ENCODE peak calls at places on chromosomes 1 and 21, in nine cellular contexts. One of them, this sample, is unnamed.

GRCh38 chr21:18370292-18370691 is 33.3 kb downstream of the TMPRSS15 start:
- DNase-seq in T-helper 2 cell treated with Interferon-gamma antibody and Interleukin-4, amounts not matched to agents 5 μg/mL and 100 μg/mL, for 36 hours: no peak
- DNase-seq in activated CD4-positive, alpha-beta T cell treated with anti-CD3 and anti-CD28 coated beads for 36 hours: no peak
- DNase-seq in BJ: no peak
- DNase-seq in NCI-H2029: no peak
- DNase-seq in ovary: no peak
- DNase-seq in stimulated activated CD8-positive, alpha-beta memory T cell treated with anti-CD3 and anti-CD28 coated beads, Interleukin-7, amount 100 ng/mL, for 48 hours: no peak
- DNase-seq in GM23248: no peak
- DNase-seq in uterus: no peak
- DNase-seq in this sample: no peak

GRCh38 chr1:161420763-161421455 is 53.2 kb upstream of the CFAP126 start:
- DNase-seq in T-helper 2 cell treated with Interferon-gamma antibody and Interleukin-4, amounts not matched to agents 5 μg/mL and 100 μg/mL, for 36 hours: no peak
- DNase-seq in activated CD4-positive, alpha-beta T cell treated with anti-CD3 and anti-CD28 coated beads for 36 hours: peak
- DNase-seq in BJ: no peak
- DNase-seq in NCI-H2029: no peak
- DNase-seq in ovary: no peak
- DNase-seq in stimulated activated CD8-positive, alpha-beta memory T cell treated with anti-CD3 and anti-CD28 coated beads, Interleukin-7, amount 100 ng/mL, for 48 hours: no peak
- DNase-seq in GM23248: no peak
- DNase-seq in uterus: no peak
- DNase-seq in this sample: peak

GRCh38 chr1:9375912-9376311 is 83.2 kb downstream of the SPSB1 start:
- DNase-seq in T-helper 2 cell treated with Interferon-gamma antibody and Interleukin-4, amounts not matched to agents 5 μg/mL and 100 μg/mL, for 36 hours: no peak
- DNase-seq in activated CD4-positive, alpha-beta T cell treated with anti-CD3 and anti-CD28 coated beads for 36 hours: no peak
- DNase-seq in BJ: no peak
- DNase-seq in NCI-H2029: no peak
- DNase-seq in ovary: peak
- DNase-seq in stimulated activated CD8-positive, alpha-beta memory T cell treated with anti-CD3 and anti-CD28 coated beads, Interleukin-7, amount 100 ng/mL, for 48 hours: no peak
- DNase-seq in GM23248: no peak
- DNase-seq in uterus: peak
- DNase-seq in this sample: no peak

GRCh38 chr1:19370453-19371170 is 58.5 kb downstream of the SLC66A1 start:
- DNase-seq in T-helper 2 cell treated with Interferon-gamma antibody and Interleukin-4, amounts not matched to agents 5 μg/mL and 100 μg/mL, for 36 hours: no peak
- DNase-seq in activated CD4-positive, alpha-beta T cell treated with anti-CD3 and anti-CD28 coated beads for 36 hours: no peak
- DNase-seq in BJ: no peak
- DNase-seq in NCI-H2029: no peak
- DNase-seq in ovary: no peak
- DNase-seq in stimulated activated CD8-positive, alpha-beta memory T cell treated with anti-CD3 and anti-CD28 coated beads, Interleukin-7, amount 100 ng/mL, for 48 hours: no peak
- DNase-seq in GM23248: peak
- DNase-seq in uterus: no peak
- DNase-seq in this sample: no peak

GRCh38 chr1:70353641-70354331 is 736 bp downstream of the ANKRD13C start:
- DNase-seq in T-helper 2 cell treated with Interferon-gamma antibody and Interleukin-4, amounts not matched to agents 5 μg/mL and 100 μg/mL, for 36 hours: peak
- DNase-seq in activated CD4-positive, alpha-beta T cell treated with anti-CD3 and anti-CD28 coated beads for 36 hours: peak
- DNase-seq in BJ: no peak
- DNase-seq in NCI-H2029: no peak
- DNase-seq in ovary: no peak
- DNase-seq in stimulated activated CD8-positive, alpha-beta memory T cell treated with anti-CD3 and anti-CD28 coated beads, Interleukin-7, amount 100 ng/mL, for 48 hours: peak
- DNase-seq in GM23248: peak
- DNase-seq in uterus: peak
- DNase-seq in this sample: peak

GRCh38 chr1:161864577-161864976 is 98.5 kb downstream of the ATF6 start:
- DNase-seq in T-helper 2 cell treated with Interferon-gamma antibody and Interleukin-4, amounts not matched to agents 5 μg/mL and 100 μg/mL, for 36 hours: no peak
- DNase-seq in activated CD4-positive, alpha-beta T cell treated with anti-CD3 and anti-CD28 coated beads for 36 hours: no peak
- DNase-seq in BJ: no peak
- DNase-seq in NCI-H2029: no peak
- DNase-seq in ovary: no peak
- DNase-seq in stimulated activated CD8-positive, alpha-beta memory T cell treated with anti-CD3 and anti-CD28 coated beads, Interleukin-7, amount 100 ng/mL, for 48 hours: no peak
- DNase-seq in GM23248: peak
- DNase-seq in uterus: no peak
- DNase-seq in this sample: peak

GRCh38 chr1:38991638-38992449 is 768 bp downstream of the AKIRIN1 start:
- DNase-seq in T-helper 2 cell treated with Interferon-gamma antibody and Interleukin-4, amounts not matched to agents 5 μg/mL and 100 μg/mL, for 36 hours: no peak
- DNase-seq in activated CD4-positive, alpha-beta T cell treated with anti-CD3 and anti-CD28 coated beads for 36 hours: peak
- DNase-seq in BJ: no peak
- DNase-seq in NCI-H2029: peak
- DNase-seq in ovary: no peak
- DNase-seq in stimulated activated CD8-positive, alpha-beta memory T cell treated with anti-CD3 and anti-CD28 coated beads, Interleukin-7, amount 100 ng/mL, for 48 hours: no peak
- DNase-seq in GM23248: peak
- DNase-seq in uterus: peak
- DNase-seq in this sample: peak

GRCh38 chr1:96187027-96187426 is 534.6 kb upstream of the PTBP2 start:
- DNase-seq in T-helper 2 cell treated with Interferon-gamma antibody and Interleukin-4, amounts not matched to agents 5 μg/mL and 100 μg/mL, for 36 hours: no peak
- DNase-seq in activated CD4-positive, alpha-beta T cell treated with anti-CD3 and anti-CD28 coated beads for 36 hours: no peak
- DNase-seq in BJ: no peak
- DNase-seq in NCI-H2029: no peak
- DNase-seq in ovary: no peak
- DNase-seq in stimulated activated CD8-positive, alpha-beta memory T cell treated with anti-CD3 and anti-CD28 coated beads, Interleukin-7, amount 100 ng/mL, for 48 hours: no peak
- DNase-seq in GM23248: no peak
- DNase-seq in uterus: no peak
- DNase-seq in this sample: no peak